ENCODE peak calls at places on chromosomes 5 and 9, in ten cellular contexts. One of them, this sample, is unnamed.

GRCh38 chr5:172864161-172864560 is 30.1 kb downstream of the ERGIC1 start:
- DNase-seq in activated naive CD4-positive, alpha-beta T cell treated with anti-CD3 and anti-CD28 coated beads, Interleukin-2, amount 10 ng/mL, durations not matched to agents 7 days and 5 days: no peak
- DNase-seq in BJ: no peak
- DNase-seq in GOT3: no peak
- DNase-seq in mesenchymal stem cell: no peak
- DNase-seq in AG08396: no peak
- DNase-seq in stimulated activated CD8-positive, alpha-beta memory T cell treated with anti-CD3 and anti-CD28 coated beads, Interleukin-15, amount 100 ng/mL, for 4 hours: no peak
- DNase-seq in GM23248: no peak
- DNase-seq in IMR-90: no peak
- DNase-seq in NCI-H82: no peak
- DNase-seq in this sample: no peak

GRCh38 chr5:161847896-161848510 is at the start of gene GABRA1:
- DNase-seq in activated naive CD4-positive, alpha-beta T cell treated with anti-CD3 and anti-CD28 coated beads, Interleukin-2, amount 10 ng/mL, durations not matched to agents 7 days and 5 days: no peak
- DNase-seq in BJ: no peak
- DNase-seq in GOT3: no peak
- DNase-seq in mesenchymal stem cell: no peak
- DNase-seq in AG08396: no peak
- DNase-seq in stimulated activated CD8-positive, alpha-beta memory T cell treated with anti-CD3 and anti-CD28 coated beads, Interleukin-15, amount 100 ng/mL, for 4 hours: no peak
- DNase-seq in GM23248: peak; percentile 0
- DNase-seq in IMR-90: no peak
- DNase-seq in NCI-H82: peak; percentile 60
- DNase-seq in this sample: no peak

GRCh38 chr9:26723486-26723885 is 169.1 kb downstream of the CAAP1 start:
- DNase-seq in activated naive CD4-positive, alpha-beta T cell treated with anti-CD3 and anti-CD28 coated beads, Interleukin-2, amount 10 ng/mL, durations not matched to agents 7 days and 5 days: peak; percentile 20
- DNase-seq in BJ: no peak
- DNase-seq in GOT3: no peak
- DNase-seq in mesenchymal stem cell: no peak
- DNase-seq in AG08396: peak; percentile 20
- DNase-seq in stimulated activated CD8-positive, alpha-beta memory T cell treated with anti-CD3 and anti-CD28 coated beads, Interleukin-15, amount 100 ng/mL, for 4 hours: no peak
- DNase-seq in GM23248: peak; percentile 44
- DNase-seq in IMR-90: peak; percentile 6
- DNase-seq in NCI-H82: peak; percentile 43
- DNase-seq in this sample: no peak

GRCh38 chr5:172707285-172708182 is 63.5 kb downstream of the DUSP1 start:
- DNase-seq in activated naive CD4-positive, alpha-beta T cell treated with anti-CD3 and anti-CD28 coated beads, Interleukin-2, amount 10 ng/mL, durations not matched to agents 7 days and 5 days: peak; percentile 38
- DNase-seq in BJ: no peak
- DNase-seq in GOT3: no peak
- DNase-seq in mesenchymal stem cell: peak; percentile 81
- DNase-seq in AG08396: peak; percentile 69
- DNase-seq in stimulated activated CD8-positive, alpha-beta memory T cell treated with anti-CD3 and anti-CD28 coated beads, Interleukin-15, amount 100 ng/mL, for 4 hours: no peak
- DNase-seq in GM23248: peak; percentile 88
- DNase-seq in IMR-90: peak; percentile 76
- DNase-seq in NCI-H82: peak; percentile 84
- DNase-seq in this sample: no peak

GRCh38 chr9:107952773-107953172 is 463.2 kb upstream of the KLF4 start:
- DNase-seq in activated naive CD4-positive, alpha-beta T cell treated with anti-CD3 and anti-CD28 coated beads, Interleukin-2, amount 10 ng/mL, durations not matched to agents 7 days and 5 days: no peak
- DNase-seq in BJ: no peak
- DNase-seq in GOT3: no peak
- DNase-seq in mesenchymal stem cell: no peak
- DNase-seq in AG08396: no peak
- DNase-seq in stimulated activated CD8-positive, alpha-beta memory T cell treated with anti-CD3 and anti-CD28 coated beads, Interleukin-15, amount 100 ng/mL, for 4 hours: no peak
- DNase-seq in GM23248: no peak
- DNase-seq in IMR-90: no peak
- DNase-seq in NCI-H82: no peak
- DNase-seq in this sample: no peak

GRCh38 chr5:86320266-86320665 is 297.5 kb upstream of the COX7C start:
- DNase-seq in activated naive CD4-positive, alpha-beta T cell treated with anti-CD3 and anti-CD28 coated beads, Interleukin-2, amount 10 ng/mL, durations not matched to agents 7 days and 5 days: no peak
- DNase-seq in BJ: no peak
- DNase-seq in GOT3: no peak
- DNase-seq in mesenchymal stem cell: peak; percentile 58
- DNase-seq in AG08396: no peak
- DNase-seq in stimulated activated CD8-positive, alpha-beta memory T cell treated with anti-CD3 and anti-CD28 coated beads, Interleukin-15, amount 100 ng/mL, for 4 hours: no peak
- DNase-seq in GM23248: no peak
- DNase-seq in IMR-90: no peak
- DNase-seq in NCI-H82: no peak
- DNase-seq in this sample: no peak

GRCh38 chr5:13945271-13945670 is 783 bp upstream of the DNAH5 start:
- DNase-seq in activated naive CD4-positive, alpha-beta T cell treated with anti-CD3 and anti-CD28 coated beads, Interleukin-2, amount 10 ng/mL, durations not matched to agents 7 days and 5 days: no peak
- DNase-seq in BJ: no peak
- DNase-seq in GOT3: no peak
- DNase-seq in mesenchymal stem cell: no peak
- DNase-seq in AG08396: no peak
- DNase-seq in stimulated activated CD8-positive, alpha-beta memory T cell treated with anti-CD3 and anti-CD28 coated beads, Interleukin-15, amount 100 ng/mL, for 4 hours: no peak
- DNase-seq in GM23248: no peak
- DNase-seq in IMR-90: no peak
- DNase-seq in NCI-H82: no peak
- DNase-seq in this sample: no peak

GRCh38 chr9:14797442-14797841 is 74.9 kb upstream of the CER1 start:
- DNase-seq in activated naive CD4-positive, alpha-beta T cell treated with anti-CD3 and anti-CD28 coated beads, Interleukin-2, amount 10 ng/mL, durations not matched to agents 7 days and 5 days: no peak
- DNase-seq in BJ: no peak
- DNase-seq in GOT3: no peak
- DNase-seq in mesenchymal stem cell: peak; percentile 27
- DNase-seq in AG08396: no peak
- DNase-seq in stimulated activated CD8-positive, alpha-beta memory T cell treated with anti-CD3 and anti-CD28 coated beads, Interleukin-15, amount 100 ng/mL, for 4 hours: no peak
- DNase-seq in GM23248: peak; percentile 23
- DNase-seq in IMR-90: no peak
- DNase-seq in NCI-H82: peak; percentile 46
- DNase-seq in this sample: no peak

GRCh38 chr5:81757404-81757803 is 6.5 kb upstream of the SSBP2 start:
- DNase-seq in activated naive CD4-positive, alpha-beta T cell treated with anti-CD3 and anti-CD28 coated beads, Interleukin-2, amount 10 ng/mL, durations not matched to agents 7 days and 5 days: no peak
- DNase-seq in BJ: no peak
- DNase-seq in GOT3: no peak
- DNase-seq in mesenchymal stem cell: no peak
- DNase-seq in AG08396: no peak
- DNase-seq in stimulated activated CD8-positive, alpha-beta memory T cell treated with anti-CD3 and anti-CD28 coated beads, Interleukin-15, amount 100 ng/mL, for 4 hours: no peak
- DNase-seq in GM23248: no peak
- DNase-seq in IMR-90: no peak
- DNase-seq in NCI-H82: no peak
- DNase-seq in this sample: no peak

GRCh38 chr9:115524467-115525059 is 406.6 kb upstream of the TNC start:
- DNase-seq in activated naive CD4-positive, alpha-beta T cell treated with anti-CD3 and anti-CD28 coated beads, Interleukin-2, amount 10 ng/mL, durations not matched to agents 7 days and 5 days: peak; percentile 30
- DNase-seq in BJ: peak; percentile 14
- DNase-seq in GOT3: no peak
- DNase-seq in mesenchymal stem cell: peak; percentile 73
- DNase-seq in AG08396: peak; percentile 49
- DNase-seq in stimulated activated CD8-positive, alpha-beta memory T cell treated with anti-CD3 and anti-CD28 coated beads, Interleukin-15, amount 100 ng/mL, for 4 hours: no peak
- DNase-seq in GM23248: peak; percentile 73
- DNase-seq in IMR-90: peak; percentile 77
- DNase-seq in NCI-H82: peak; percentile 77
- DNase-seq in this sample: no peak

GRCh38 chr5:54671111-54671531 is 153.6 kb downstream of the SNX18 start:
- DNase-seq in activated naive CD4-positive, alpha-beta T cell treated with anti-CD3 and anti-CD28 coated beads, Interleukin-2, amount 10 ng/mL, durations not matched to agents 7 days and 5 days: no peak
- DNase-seq in BJ: no peak
- DNase-seq in GOT3: no peak
- DNase-seq in mesenchymal stem cell: peak; percentile 85
- DNase-seq in AG08396: no peak
- DNase-seq in stimulated activated CD8-positive, alpha-beta memory T cell treated with anti-CD3 and anti-CD28 coated beads, Interleukin-15, amount 100 ng/mL, for 4 hours: no peak
- DNase-seq in GM23248: peak; percentile 72
- DNase-seq in IMR-90: peak; percentile 36
- DNase-seq in NCI-H82: no peak
- DNase-seq in this sample: no peak

GRCh38 chr5:59661939-59662615 is 231.4 kb downstream of the PDE4D start:
- DNase-seq in activated naive CD4-positive, alpha-beta T cell treated with anti-CD3 and anti-CD28 coated beads, Interleukin-2, amount 10 ng/mL, durations not matched to agents 7 days and 5 days: no peak
- DNase-seq in BJ: no peak
- DNase-seq in GOT3: no peak
- DNase-seq in mesenchymal stem cell: peak; percentile 47
- DNase-seq in AG08396: no peak
- DNase-seq in stimulated activated CD8-positive, alpha-beta memory T cell treated with anti-CD3 and anti-CD28 coated beads, Interleukin-15, amount 100 ng/mL, for 4 hours: no peak
- DNase-seq in GM23248: no peak
- DNase-seq in IMR-90: no peak
- DNase-seq in NCI-H82: peak; percentile 91
- DNase-seq in this sample: no peak

GRCh38 chr5:45335346-45335745 is 360.8 kb downstream of the HCN1 start:
- DNase-seq in activated naive CD4-positive, alpha-beta T cell treated with anti-CD3 and anti-CD28 coated beads, Interleukin-2, amount 10 ng/mL, durations not matched to agents 7 days and 5 days: no peak
- DNase-seq in BJ: no peak
- DNase-seq in GOT3: no peak
- DNase-seq in mesenchymal stem cell: no peak
- DNase-seq in AG08396: no peak
- DNase-seq in stimulated activated CD8-positive, alpha-beta memory T cell treated with anti-CD3 and anti-CD28 coated beads, Interleukin-15, amount 100 ng/mL, for 4 hours: no peak
- DNase-seq in GM23248: no peak
- DNase-seq in IMR-90: no peak
- DNase-seq in NCI-H82: no peak
- DNase-seq in this sample: no peak

GRCh38 chr5:78677777-78678668 is 29.5 kb upstream of the LHFPL2 start:
- DNase-seq in activated naive CD4-positive, alpha-beta T cell treated with anti-CD3 and anti-CD28 coated beads, Interleukin-2, amount 10 ng/mL, durations not matched to agents 7 days and 5 days: no peak
- DNase-seq in BJ: peak; percentile 90
- DNase-seq in GOT3: no peak
- DNase-seq in mesenchymal stem cell: peak; percentile 91
- DNase-seq in AG08396: peak; percentile 54
- DNase-seq in stimulated activated CD8-positive, alpha-beta memory T cell treated with anti-CD3 and anti-CD28 coated beads, Interleukin-15, amount 100 ng/mL, for 4 hours: no peak
- DNase-seq in GM23248: peak; percentile 96
- DNase-seq in IMR-90: peak; percentile 98
- DNase-seq in NCI-H82: no peak
- DNase-seq in this sample: no peak

GRCh38 chr5:122022966-122023365 is 55.1 kb downstream of the LOX start:
- DNase-seq in activated naive CD4-positive, alpha-beta T cell treated with anti-CD3 and anti-CD28 coated beads, Interleukin-2, amount 10 ng/mL, durations not matched to agents 7 days and 5 days: no peak
- DNase-seq in BJ: no peak
- DNase-seq in GOT3: no peak
- DNase-seq in mesenchymal stem cell: no peak
- DNase-seq in AG08396: no peak
- DNase-seq in stimulated activated CD8-positive, alpha-beta memory T cell treated with anti-CD3 and anti-CD28 coated beads, Interleukin-15, amount 100 ng/mL, for 4 hours: no peak
- DNase-seq in GM23248: no peak
- DNase-seq in IMR-90: no peak
- DNase-seq in NCI-H82: no peak
- DNase-seq in this sample: no peak

GRCh38 chr5:52668544-52669185 is 119.1 kb upstream of the ITGA1 start:
- DNase-seq in activated naive CD4-positive, alpha-beta T cell treated with anti-CD3 and anti-CD28 coated beads, Interleukin-2, amount 10 ng/mL, durations not matched to agents 7 days and 5 days: no peak
- DNase-seq in BJ: no peak
- DNase-seq in GOT3: no peak
- DNase-seq in mesenchymal stem cell: no peak
- DNase-seq in AG08396: no peak
- DNase-seq in stimulated activated CD8-positive, alpha-beta memory T cell treated with anti-CD3 and anti-CD28 coated beads, Interleukin-15, amount 100 ng/mL, for 4 hours: no peak
- DNase-seq in GM23248: no peak
- DNase-seq in IMR-90: no peak
- DNase-seq in NCI-H82: no peak
- DNase-seq in this sample: no peak

GRCh38 chr5:39080597-39081204 is 6.5 kb upstream of the RICTOR start:
- DNase-seq in activated naive CD4-positive, alpha-beta T cell treated with anti-CD3 and anti-CD28 coated beads, Interleukin-2, amount 10 ng/mL, durations not matched to agents 7 days and 5 days: peak; percentile 42
- DNase-seq in BJ: no peak
- DNase-seq in GOT3: no peak
- DNase-seq in mesenchymal stem cell: peak; percentile 74
- DNase-seq in AG08396: peak; percentile 54
- DNase-seq in stimulated activated CD8-positive, alpha-beta memory T cell treated with anti-CD3 and anti-CD28 coated beads, Interleukin-15, amount 100 ng/mL, for 4 hours: no peak
- DNase-seq in GM23248: peak; percentile 85
- DNase-seq in IMR-90: peak; percentile 73
- DNase-seq in NCI-H82: peak; percentile 63
- DNase-seq in this sample: no peak

GRCh38 chr5:167104351-167104750 is 1187.1 kb upstream of the WWC1 start:
- DNase-seq in activated naive CD4-positive, alpha-beta T cell treated with anti-CD3 and anti-CD28 coated beads, Interleukin-2, amount 10 ng/mL, durations not matched to agents 7 days and 5 days: no peak
- DNase-seq in BJ: no peak
- DNase-seq in GOT3: no peak
- DNase-seq in mesenchymal stem cell: no peak
- DNase-seq in AG08396: no peak
- DNase-seq in stimulated activated CD8-positive, alpha-beta memory T cell treated with anti-CD3 and anti-CD28 coated beads, Interleukin-15, amount 100 ng/mL, for 4 hours: no peak
- DNase-seq in GM23248: no peak
- DNase-seq in IMR-90: no peak
- DNase-seq in NCI-H82: no peak
- DNase-seq in this sample: no peak

GRCh38 chr9:93037476-93037971 is 21.0 kb upstream of the SUSD3 start:
- DNase-seq in activated naive CD4-positive, alpha-beta T cell treated with anti-CD3 and anti-CD28 coated beads, Interleukin-2, amount 10 ng/mL, durations not matched to agents 7 days and 5 days: no peak
- DNase-seq in BJ: no peak
- DNase-seq in GOT3: no peak
- DNase-seq in mesenchymal stem cell: no peak
- DNase-seq in AG08396: no peak
- DNase-seq in stimulated activated CD8-positive, alpha-beta memory T cell treated with anti-CD3 and anti-CD28 coated beads, Interleukin-15, amount 100 ng/mL, for 4 hours: no peak
- DNase-seq in GM23248: no peak
- DNase-seq in IMR-90: no peak
- DNase-seq in NCI-H82: no peak
- DNase-seq in this sample: no peak